ENCODE peak calls at places on chromosomes 6 and 20, in six cellular contexts. Y is kidney; W is cardiac muscle cell; F is left lung; Q is AG04450; U is CD8-positive, alpha-beta T cell. R is an unnamed sample.

GRCh38 chr20:49677777-49678758 is 35.6 kb downstream of the B4GALT5 start:
- DNase-seq in Y (no peak), W (no peak), F (no peak), Q (no peak), U (no peak), R (no peak)

GRCh38 chr6:30357678-30358339 is 12.9 kb downstream of the RPP21 start:
- DNase-seq in Y (no peak), W (peak), F (no peak), Q (peak), U (peak), R (no peak)

GRCh38 chr6:47780510-47781356 is 1.1 kb upstream of the OPN5 start:
- DNase-seq in Y (no peak), W (peak), F (no peak), Q (peak), U (no peak), R (peak)

GRCh38 chr6:168607272-168608112 is 166.5 kb downstream of the SMOC2 start:
- DNase-seq in Y (peak), W (no peak), F (peak), Q (no peak), U (no peak), R (no peak)

GRCh38 chr6:158047120-158047518 is 65.5 kb downstream of the SYNJ2 start:
- DNase-seq in Y (peak), W (no peak), F (no peak), Q (no peak), U (peak), R (no peak)

GRCh38 chr20:11067359-11067758 is 393.6 kb upstream of the JAG1 start:
- DNase-seq in Y (no peak), W (no peak), F (no peak), Q (no peak), U (no peak), R (no peak)

GRCh38 chr6:169752074-169752623 is 727 bp downstream of the ERMARD start:
- DNase-seq in Y (no peak), W (no peak), F (no peak), Q (no peak), U (no peak), R (no peak)

GRCh38 chr6:28188111-28188979 is 36.7 kb upstream of the ZSCAN9 start:
- DNase-seq in Y (no peak), W (no peak), F (no peak), Q (no peak), U (no peak), R (no peak)

GRCh38 chr20:7627734-7628663 is 312.3 kb downstream of the HAO1 start:
- DNase-seq in Y (no peak), W (peak), F (no peak), Q (no peak), U (no peak), R (no peak)

GRCh38 chr6:4776493-4776966 is 326 bp downstream of the CDYL start:
- DNase-seq in Y (peak), W (no peak), F (no peak), Q (no peak), U (no peak), R (no peak)

GRCh38 chr20:9945406-9945805 is 89.4 kb upstream of the ANKEF1 start:
- DNase-seq in Y (no peak), W (peak), F (no peak), Q (no peak), U (no peak), R (no peak)

GRCh38 chr6:149366237-149366921 is 33.7 kb upstream of the SUMO4 start:
- DNase-seq in Y (no peak), W (no peak), F (no peak), Q (no peak), U (no peak), R (no peak)

GRCh38 chr6:157291356-157291755 is 32.0 kb downstream of the TMEM242 start:
- DNase-seq in Y (no peak), W (no peak), F (no peak), Q (no peak), U (no peak), R (no peak)

GRCh38 chr6:11480541-11480940 is 57.0 kb upstream of the TMEM170B start:
- DNase-seq in Y (no peak), W (no peak), F (no peak), Q (no peak), U (no peak), R (no peak)

GRCh38 chr6:147207351-147207750 is 3.1 kb downstream of the STXBP5 start:
- DNase-seq in Y (no peak), W (peak), F (no peak), Q (no peak), U (no peak), R (no peak)

GRCh38 chr20:42923348-42923918 is 266.3 kb downstream of the PTPRT start:
- DNase-seq in Y (no peak), W (no peak), F (no peak), Q (no peak), U (no peak), R (no peak)

GRCh38 chr6:138499303-138499991 is at the start of gene NHSL1:
- DNase-seq in Y (no peak), W (no peak), F (no peak), Q (no peak), U (no peak), R (no peak)

GRCh38 chr6:18958146-18958545 is 571.0 kb downstream of the RNF144B start:
- DNase-seq in Y (no peak), W (no peak), F (no peak), Q (no peak), U (no peak), R (no peak)

GRCh38 chr20:61809006-61809770 is 256.5 kb downstream of the TAF4 start:
- DNase-seq in Y (peak), W (no peak), F (no peak), Q (no peak), U (no peak), R (no peak)

GRCh38 chr6:27889275-27889627 is 22.9 kb downstream of the OR2B2 start:
- DNase-seq in Y (no peak), W (no peak), F (no peak), Q (no peak), U (no peak), R (no peak)

GRCh38 chr20:48209102-48209501 is 423.8 kb upstream of the SULF2 start:
- DNase-seq in Y (no peak), W (no peak), F (no peak), Q (no peak), U (no peak), R (no peak)

GRCh38 chr6:106761160-106761559 is 131.8 kb downstream of the QRSL1 start:
- DNase-seq in Y (no peak), W (no peak), F (no peak), Q (no peak), U (no peak), R (no peak)

GRCh38 chr6:149320745-149321240 is 3.3 kb downstream of the TAB2 start:
- DNase-seq in Y (no peak), W (peak), F (no peak), Q (no peak), U (no peak), R (no peak)

GRCh38 chr6:111129003-111129402 is 41.7 kb downstream of the SLC16A10 start:
- DNase-seq in Y (no peak), W (peak), F (no peak), Q (no peak), U (no peak), R (no peak)

GRCh38 chr6:36975231-36976004 is 10.6 kb downstream of the MTCH1 start:
- DNase-seq in Y (no peak), W (no peak), F (no peak), Q (no peak), U (no peak), R (no peak)
- TF ChIP-seq CTCF in Y (no peak), W (no peak), F (no peak), Q (no peak), U (no peak), R (no peak)

DNA sequence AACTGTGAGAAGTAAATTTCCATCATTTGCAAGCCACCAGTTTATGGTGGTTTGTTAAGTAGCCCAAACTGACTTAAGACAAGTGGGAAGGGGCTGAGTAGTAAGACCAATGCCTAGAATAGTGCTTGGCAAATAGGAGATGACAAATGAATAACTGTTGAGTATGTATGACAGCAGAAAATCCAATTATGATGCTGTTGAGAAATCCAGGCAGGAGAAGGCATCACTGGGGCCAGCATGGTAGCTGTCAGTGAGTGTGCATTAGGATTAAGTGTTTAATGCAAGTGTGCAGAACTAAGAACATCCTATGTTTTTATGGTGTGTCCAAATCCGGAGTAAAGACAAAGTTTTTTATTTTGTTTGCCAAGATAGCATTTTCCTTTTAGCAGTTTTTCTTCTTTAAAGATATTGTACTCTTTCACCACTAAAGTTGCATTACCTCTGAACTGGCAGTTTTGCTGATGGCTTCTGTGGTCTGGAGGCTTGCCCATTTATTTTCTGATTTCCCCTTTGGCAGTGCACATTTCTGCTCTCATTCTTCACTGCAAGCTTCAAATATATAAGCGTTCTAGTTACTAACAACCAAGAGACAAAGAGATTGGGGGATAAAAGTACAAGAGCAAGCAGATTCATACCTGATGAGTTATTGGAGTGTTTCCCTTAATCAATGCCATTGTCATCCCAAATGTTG is 289.7 kb downstream of the KCNQ5 start:
- DNase-seq in Y (no peak), W (peak), F (no peak), Q (no peak), U (no peak), R (no peak)
- H3K27ac ChIP-seq in Y (no peak), W (no peak), F (no peak), Q (no peak), U (no peak), R (no peak)

GRCh38 chr6:40586800-40587201 is 363 bp downstream of the LRFN2 start:
- DNase-seq in Y (peak), W (no peak), F (no peak), Q (no peak), U (no peak), R (no peak)
- H3K4me3 ChIP-seq in Y (peak), W (peak), F (peak), Q (no peak), U (peak), R (peak)

GRCh38 chr6:87941556-87942358 is 105.9 kb upstream of the SPACA1 start:
- DNase-seq in Y (no peak), W (no peak), F (no peak), Q (no peak), U (no peak), R (no peak)

GRCh38 chr6:87945181-87945580 is 102.5 kb upstream of the SPACA1 start:
- DNase-seq in Y (no peak), W (no peak), F (no peak), Q (no peak), U (no peak), R (no peak)

GRCh38 chr6:87943191-87943590 is 104.5 kb upstream of the SPACA1 start:
- DNase-seq in Y (no peak), W (no peak), F (no peak), Q (no peak), U (no peak), R (no peak)

GRCh38 chr6:87945966-87946365 is 101.7 kb upstream of the SPACA1 start:
- DNase-seq in Y (no peak), W (peak), F (no peak), Q (no peak), U (no peak), R (no peak)

DNA sequence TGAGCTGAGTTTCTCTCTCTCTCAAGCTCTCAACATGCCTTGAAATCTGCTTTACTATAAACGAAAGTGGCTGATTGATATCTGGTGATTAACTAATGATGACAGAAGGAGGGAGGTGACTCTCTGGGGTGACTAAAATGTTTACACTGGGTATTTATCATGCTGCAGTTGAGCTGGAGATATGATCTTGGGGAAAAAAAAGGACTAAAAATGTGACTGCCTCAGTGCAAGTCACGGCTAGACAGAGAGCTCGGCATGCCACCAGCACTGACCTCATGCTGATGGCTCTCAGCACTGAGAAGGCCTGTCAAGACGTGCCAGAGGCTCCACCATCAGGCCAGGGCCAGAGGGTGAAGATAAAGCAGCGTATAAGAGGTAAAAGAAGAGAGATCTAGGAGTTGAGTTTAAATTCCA is 103.1 kb upstream of the SPACA1 start:
- DNase-seq in Y (no peak), W (peak), F (peak), Q (no peak), U (no peak), R (peak)
- TF ChIP-seq CTCF in Y (no peak), W (no peak), F (no peak), Q (no peak), U (no peak), R (peak)

DNA sequence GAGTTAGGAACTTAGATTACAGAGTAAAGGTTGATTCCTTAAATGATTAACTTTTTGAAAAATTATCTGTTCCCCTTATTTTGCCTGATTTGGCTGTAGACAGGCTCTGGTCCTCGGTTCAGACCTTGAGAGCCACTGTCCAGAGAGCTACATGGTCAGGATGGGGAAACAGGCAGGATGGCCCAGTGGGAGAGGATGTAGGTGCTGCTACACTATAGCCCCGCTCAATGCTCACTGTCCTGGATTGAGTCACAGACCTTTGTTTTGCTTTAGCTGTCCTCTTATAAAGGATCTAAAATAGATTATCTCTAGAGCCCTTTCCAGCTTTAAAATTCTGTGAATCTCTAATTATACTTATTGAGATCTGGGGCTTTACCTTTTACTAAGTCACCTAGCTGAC is 1.3 kb upstream of the FBXO30 start:
- DNase-seq in Y (no peak), W (peak), F (peak), Q (no peak), U (no peak), R (no peak)
- H3K27ac ChIP-seq in Y (no peak), W (peak), F (peak), Q (no peak), U (no peak), R (peak)

DNA sequence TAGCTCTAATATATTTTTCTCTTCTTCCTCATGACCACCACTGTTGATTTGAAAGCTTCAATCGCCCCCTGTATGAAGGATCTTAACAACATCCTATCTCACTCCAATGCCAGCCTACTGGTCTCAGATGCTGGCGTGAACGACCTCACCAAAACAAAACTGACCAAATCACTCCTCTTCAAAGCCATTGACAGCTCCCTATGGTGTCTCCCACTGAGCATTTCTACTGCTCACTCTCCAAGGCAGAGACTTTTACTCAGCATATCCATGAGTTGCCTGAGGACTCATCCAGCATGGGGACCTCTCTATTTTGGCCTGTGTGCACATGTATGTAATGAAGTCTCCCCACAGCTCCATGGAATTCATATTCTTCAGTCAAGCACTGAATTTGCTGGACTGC is 520.4 kb downstream of the TFAP2B start:
- DNase-seq in Y (no peak), W (no peak), F (no peak), Q (no peak), U (no peak), R (no peak)
- H3K4me3 ChIP-seq in Y (no peak), W (no peak), F (no peak), Q (no peak), U (no peak), R (no peak)

DNA sequence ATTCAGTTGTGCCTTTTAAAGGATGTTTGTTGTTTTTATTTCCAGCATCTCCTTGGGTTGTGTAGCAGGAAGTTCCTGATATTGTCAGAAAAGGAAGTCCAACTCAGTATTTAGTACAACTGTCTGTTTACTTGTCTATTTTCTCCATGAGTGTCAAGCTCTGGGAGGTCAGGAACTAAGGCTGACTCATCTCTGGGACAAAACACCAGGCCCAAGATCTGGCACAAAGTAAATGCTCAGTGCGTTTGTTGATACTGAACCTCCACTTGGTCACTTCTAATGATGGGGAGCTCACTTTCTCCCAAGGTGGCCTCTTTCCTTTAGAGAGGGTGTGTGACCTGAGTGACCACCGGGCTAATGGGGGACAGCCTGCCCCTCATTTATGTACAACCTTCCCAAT is 12.6 kb upstream of the PIGU start:
- DNase-seq in Y (no peak), W (peak), F (no peak), Q (no peak), U (no peak), R (no peak)
- TF ChIP-seq CTCF in Y (no peak), W (no peak), F (no peak), Q (no peak), U (no peak), R (no peak)

GRCh38 chr6:129345890-129346289 is 364.1 kb downstream of the ARHGAP18 start:
- DNase-seq in Y (no peak), W (peak), F (no peak), Q (peak), U (no peak), R (no peak)

GRCh38 chr6:129346964-129347363 is 363.0 kb downstream of the ARHGAP18 start:
- DNase-seq in Y (no peak), W (no peak), F (no peak), Q (no peak), U (no peak), R (peak)

GRCh38 chr6:129340983-129341382 is 369.0 kb downstream of the ARHGAP18 start:
- DNase-seq in Y (no peak), W (peak), F (no peak), Q (peak), U (no peak), R (peak)

GRCh38 chr6:129338683-129339082 is 371.3 kb downstream of the ARHGAP18 start:
- DNase-seq in Y (no peak), W (no peak), F (no peak), Q (no peak), U (no peak), R (no peak)

GRCh38 chr6:129342243-129342642 is 367.7 kb downstream of the ARHGAP18 start:
- DNase-seq in Y (no peak), W (peak), F (no peak), Q (no peak), U (no peak), R (no peak)
- H3K27ac ChIP-seq in Y (no peak), W (no peak), F (no peak), Q (no peak), U (no peak), R (peak)

GRCh38 chr6:44077201-44077946 is 49.9 kb downstream of the MRPL14 start:
- DNase-seq in Y (no peak), W (no peak), F (no peak), Q (no peak), U (no peak), R (no peak)

GRCh38 chr6:44078219-44078794 is 48.9 kb downstream of the MRPL14 start:
- DNase-seq in Y (no peak), W (no peak), F (no peak), Q (no peak), U (no peak), R (no peak)

GRCh38 chr6:44075137-44076015 is 51.9 kb downstream of the MRPL14 start:
- DNase-seq in Y (no peak), W (no peak), F (no peak), Q (no peak), U (no peak), R (no peak)

GRCh38 chr6:44076016-44076365 is 51.3 kb downstream of the MRPL14 start:
- DNase-seq in Y (no peak), W (no peak), F (no peak), Q (no peak), U (no peak), R (no peak)

GRCh38 chr6:44076366-44077200 is 50.7 kb downstream of the MRPL14 start:
- DNase-seq in Y (peak), W (peak), F (no peak), Q (no peak), U (no peak), R (peak)
- H3K4me3 ChIP-seq in Y (no peak), W (no peak), F (no peak), Q (no peak), U (no peak), R (no peak)

GRCh38 chr20:36384022-36384619 is 78.0 kb downstream of the DLGAP4 start:
- DNase-seq in Y (no peak), W (peak), F (no peak), Q (no peak), U (no peak), R (peak)
- TF ChIP-seq CTCF in Y (no peak), W (peak), F (no peak), Q (peak), U (no peak), R (no peak)